ENCODE peak calls at places on chromosomes 4 and X, in four cellular contexts. One of them, this sample, is unnamed.

GRCh38 chr4:16206848-16207247 is 19.4 kb downstream of the TAPT1 start:
- DNase-seq in neural crest cell: no peak
- DNase-seq in coronary artery: no peak
- DNase-seq in chondrocyte: no peak
- DNase-seq in this sample: no peak

GRCh38 chr4:110515676-110516075 is 39.7 kb downstream of the ENPEP start:
- DNase-seq in neural crest cell: no peak
- DNase-seq in coronary artery: no peak
- DNase-seq in chondrocyte: no peak
- DNase-seq in this sample: no peak

GRCh38 chr4:84511703-84512102 is 12.6 kb upstream of the NKX6-1 start:
- DNase-seq in neural crest cell: no peak
- DNase-seq in coronary artery: no peak
- DNase-seq in chondrocyte: no peak
- DNase-seq in this sample: no peak

GRCh38 chr4:74311696-74312313 is 3.5 kb downstream of the EPGN start:
- DNase-seq in neural crest cell: peak; percentile 19
- DNase-seq in coronary artery: no peak
- DNase-seq in chondrocyte: no peak
- DNase-seq in this sample: no peak

GRCh38 chr4:7343950-7344349 is 90.8 kb downstream of the PSAPL1 start:
- DNase-seq in neural crest cell: no peak
- DNase-seq in coronary artery: no peak
- DNase-seq in chondrocyte: peak; percentile 64
- DNase-seq in this sample: no peak

GRCh38 chr4:3420606-3420955 is 21.2 kb upstream of the HGFAC start:
- DNase-seq in neural crest cell: no peak
- DNase-seq in coronary artery: no peak
- DNase-seq in chondrocyte: peak; percentile 67
- DNase-seq in this sample: no peak

GRCh38 chr4:182925298-182925738 is 8.1 kb upstream of the DCTD start:
- DNase-seq in neural crest cell: peak; percentile 47
- DNase-seq in coronary artery: no peak
- DNase-seq in chondrocyte: no peak
- DNase-seq in this sample: peak; percentile 21

GRCh38 chr4:67071641-67072040 is 473.7 kb downstream of the CENPC start:
- DNase-seq in neural crest cell: no peak
- DNase-seq in coronary artery: no peak
- DNase-seq in chondrocyte: no peak
- DNase-seq in this sample: no peak

GRCh38 chr4:7806080-7806630 is 133.5 kb downstream of the AFAP1 start:
- DNase-seq in neural crest cell: peak; percentile 39
- DNase-seq in coronary artery: peak; percentile 88
- DNase-seq in chondrocyte: no peak
- DNase-seq in this sample: no peak

DNA sequence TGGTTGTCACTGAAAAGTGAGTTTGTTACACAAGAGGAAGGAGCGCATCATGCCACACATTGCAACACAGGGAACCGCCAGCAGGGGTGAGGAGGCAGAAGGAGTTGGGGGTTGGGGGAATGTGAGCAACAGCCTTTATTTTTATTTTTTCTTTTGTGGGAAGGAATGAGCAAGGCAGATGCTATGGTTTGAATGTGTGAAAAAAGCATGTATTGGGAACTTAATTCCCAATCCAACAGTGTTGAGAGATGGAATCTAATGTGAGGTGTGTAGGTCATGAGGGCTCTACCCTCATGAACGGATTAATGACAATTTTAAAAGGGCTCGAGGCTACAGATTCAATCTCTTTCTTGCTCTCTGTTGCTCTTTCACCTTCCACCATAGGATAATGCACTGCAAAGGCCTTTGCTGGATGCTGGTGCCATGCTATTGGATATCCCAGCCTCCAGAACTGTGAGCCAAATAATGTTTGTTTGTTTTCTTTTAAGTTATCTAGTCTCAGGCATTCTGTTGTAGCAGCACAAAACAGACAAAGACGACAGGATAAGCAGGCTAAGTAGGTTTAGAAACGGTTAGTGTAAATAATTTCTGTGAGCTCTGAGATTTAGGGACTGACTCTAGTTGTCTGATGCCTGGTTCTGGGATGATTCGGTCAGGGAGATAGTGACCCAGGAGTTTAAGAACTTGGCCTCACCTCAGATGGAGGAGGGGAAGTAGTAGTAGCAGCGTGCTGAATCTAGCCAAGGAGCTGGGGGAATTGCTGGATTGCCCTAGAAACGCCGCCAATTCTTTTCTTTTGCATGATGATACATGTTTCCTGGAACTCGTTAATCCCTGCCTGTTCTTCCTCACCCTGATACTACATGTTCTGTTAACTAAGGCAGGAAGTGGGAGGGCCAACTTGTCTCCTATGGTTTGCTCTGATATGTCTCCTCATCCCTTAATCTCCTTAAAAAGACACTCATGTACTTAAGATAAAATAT is 156.6 kb upstream of the CTSO start:
- DNase-seq in neural crest cell: no peak
- DNase-seq in coronary artery: no peak
- DNase-seq in chondrocyte: no peak
- DNase-seq in this sample: no peak
- TF ChIP-seq CTCF in neural crest cell: peak; percentile 35
- TF ChIP-seq CTCF in coronary artery: no peak
- TF ChIP-seq CTCF in chondrocyte: peak; percentile 20
- TF ChIP-seq CTCF in this sample: peak; percentile 12

DNA sequence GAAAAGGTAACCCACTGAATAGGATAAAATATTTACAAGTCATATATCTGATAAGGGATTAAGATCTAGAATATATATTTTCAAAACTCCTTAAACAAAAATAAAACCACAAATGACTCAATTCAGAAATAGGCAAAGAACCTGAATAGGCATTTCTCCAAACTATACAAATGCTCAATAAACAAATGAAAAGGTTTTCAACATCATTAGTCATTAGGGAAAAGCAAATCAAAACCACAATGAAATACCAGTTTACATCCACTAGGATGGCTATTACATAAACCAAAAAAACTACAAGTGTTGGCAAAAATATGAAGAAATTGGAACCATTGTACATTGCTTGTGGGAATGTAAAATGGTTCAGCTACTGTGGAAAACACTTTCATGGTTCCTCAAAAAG is 167.0 kb upstream of the GALNT7 start:
- DNase-seq in neural crest cell: no peak
- DNase-seq in coronary artery: no peak
- DNase-seq in chondrocyte: no peak
- DNase-seq in this sample: no peak
- TF ChIP-seq CTCF in neural crest cell: no peak
- TF ChIP-seq CTCF in coronary artery: no peak
- TF ChIP-seq CTCF in chondrocyte: peak; percentile 23
- TF ChIP-seq CTCF in this sample: no peak

DNA sequence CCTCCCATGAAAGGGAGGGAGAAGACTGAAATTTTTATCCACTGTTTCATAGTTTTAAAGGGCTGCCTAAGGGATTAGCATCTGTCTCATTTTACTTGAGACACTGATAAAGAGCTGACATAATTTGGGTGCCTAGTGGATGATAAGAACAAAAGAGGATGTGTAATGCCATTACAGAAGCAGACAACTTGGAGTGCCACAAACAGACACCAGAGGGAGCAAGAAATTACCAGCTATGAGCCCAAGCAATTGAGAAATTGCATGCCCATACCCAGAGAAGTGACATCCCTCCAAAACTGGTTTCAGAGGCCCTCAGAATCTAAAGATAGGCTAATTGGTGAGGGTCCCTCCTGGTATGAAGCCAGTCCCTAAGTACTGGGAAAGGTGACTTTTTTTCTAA is 38.5 kb upstream of the POU3F4 start:
- DNase-seq in neural crest cell: peak; percentile 22
- DNase-seq in coronary artery: no peak
- DNase-seq in chondrocyte: no peak
- DNase-seq in this sample: no peak
- TF ChIP-seq CTCF in neural crest cell: peak; percentile 65
- TF ChIP-seq CTCF in coronary artery: no peak
- TF ChIP-seq CTCF in chondrocyte: peak; percentile 72
- TF ChIP-seq CTCF in this sample: peak; percentile 60

GRCh38 chr4:73311428-73311827 is 52.8 kb upstream of the ANKRD17 start:
- DNase-seq in neural crest cell: no peak
- DNase-seq in coronary artery: no peak
- DNase-seq in chondrocyte: no peak
- DNase-seq in this sample: no peak
- TF ChIP-seq CTCF in neural crest cell: peak; percentile 70
- TF ChIP-seq CTCF in coronary artery: no peak
- TF ChIP-seq CTCF in chondrocyte: peak; percentile 90
- TF ChIP-seq CTCF in this sample: peak; percentile 56

GRCh38 chr4:102610007-102610406 is 108.8 kb downstream of the NFKB1 start:
- DNase-seq in neural crest cell: no peak
- DNase-seq in coronary artery: no peak
- DNase-seq in chondrocyte: no peak
- DNase-seq in this sample: no peak
- TF ChIP-seq CTCF in neural crest cell: peak; percentile 28
- TF ChIP-seq CTCF in coronary artery: no peak
- TF ChIP-seq CTCF in chondrocyte: peak; percentile 70
- TF ChIP-seq CTCF in this sample: no peak

This sample was measured in progenitor cell of endocrine pancreas.